ENCODE peak calls at places on chromosomes 6 and 20, in nine cellular contexts. K is LoVo; P is NCI-H1105; E is transverse colon; I is NB4; S is HCT116; L is amniotic epithelial cell; F is hepatocyte; W is activated CD4-positive, alpha-beta T cell treated with anti-CD3 and anti-CD28 coated beads for 36 hours. T is an unnamed sample.

GRCh38 chr6:71205336-71205956 is 83.2 kb upstream of the OGFRL1 start:
- DNase-seq in K (no peak), P (no peak), E (no peak), I (no peak), S (no peak), L (peak), F (no peak), W (no peak), T (no peak)

GRCh38 chr6:35037289-35038038 is 103.7 kb downstream of the TCP11 start:
- DNase-seq in K (no peak), P (no peak), E (no peak), I (no peak), S (no peak), L (no peak), F (no peak), W (no peak), T (no peak)

GRCh38 chr6:152110878-152111820 is 303.7 kb downstream of the ESR1 start:
- DNase-seq in K (no peak), P (no peak), E (no peak), I (no peak), S (no peak), L (peak), F (no peak), W (no peak), T (no peak)

GRCh38 chr6:43742285-43742684 is 27.7 kb upstream of the VEGFA start:
- DNase-seq in K (no peak), P (no peak), E (no peak), I (no peak), S (no peak), L (no peak), F (no peak), W (no peak), T (no peak)

GRCh38 chr6:131258816-131259476 is 123.7 kb downstream of the AKAP7 start:
- DNase-seq in K (peak), P (no peak), E (peak), I (no peak), S (peak), L (peak), F (peak), W (no peak), T (no peak)

GRCh38 chr20:50540620-50541605 is 30.7 kb downstream of the PTPN1 start:
- DNase-seq in K (peak), P (no peak), E (no peak), I (no peak), S (peak), L (peak), F (peak), W (no peak), T (peak)

GRCh38 chr6:107646176-107646575 is 156.3 kb downstream of the SOBP start:
- DNase-seq in K (peak), P (no peak), E (no peak), I (no peak), S (no peak), L (no peak), F (peak), W (no peak), T (no peak)

GRCh38 chr6:106975699-106976032 is 1.1 kb upstream of the CD24 start:
- DNase-seq in K (no peak), P (no peak), E (no peak), I (peak), S (no peak), L (peak), F (no peak), W (no peak), T (no peak)

GRCh38 chr20:16865406-16865805 is 117.2 kb downstream of the OTOR start:
- DNase-seq in K (no peak), P (peak), E (no peak), I (no peak), S (no peak), L (no peak), F (no peak), W (no peak), T (no peak)

GRCh38 chr20:8842525-8842924 is 226.4 kb upstream of the PLCB4 start:
- DNase-seq in K (no peak), P (no peak), E (no peak), I (no peak), S (no peak), L (no peak), F (no peak), W (no peak), T (no peak)

GRCh38 chr6:88891135-88891845 is 72.1 kb downstream of the RNGTT start:
- DNase-seq in K (no peak), P (no peak), E (no peak), I (no peak), S (no peak), L (no peak), F (no peak), W (no peak), T (no peak)

GRCh38 chr6:18242062-18242851 is 22.1 kb downstream of the DEK start:
- DNase-seq in K (peak), P (no peak), E (no peak), I (no peak), S (peak), L (peak), F (peak), W (no peak), T (peak)

GRCh38 chr6:72776456-72776855 is 154.6 kb downstream of the KCNQ5 start:
- DNase-seq in K (no peak), P (no peak), E (no peak), I (no peak), S (no peak), L (no peak), F (no peak), W (no peak), T (no peak)

GRCh38 chr20:62534526-62535221 is 58.9 kb upstream of the GATA5 start:
- DNase-seq in K (no peak), P (no peak), E (no peak), I (no peak), S (no peak), L (no peak), F (no peak), W (no peak), T (no peak)

GRCh38 chr6:37522836-37523235 is 23.1 kb upstream of the CCDC167 start:
- DNase-seq in K (no peak), P (no peak), E (no peak), I (no peak), S (no peak), L (no peak), F (no peak), W (no peak), T (no peak)

GRCh38 chr20:48720256-48721020 is 107.4 kb downstream of the PREX1 start:
- DNase-seq in K (no peak), P (no peak), E (no peak), I (no peak), S (no peak), L (no peak), F (no peak), W (no peak), T (no peak)

GRCh38 chr6:16136086-16136485 is 7.2 kb downstream of the MYLIP start:
- DNase-seq in K (no peak), P (no peak), E (no peak), I (no peak), S (no peak), L (no peak), F (no peak), W (peak), T (no peak)

GRCh38 chr6:100116409-100117194 is 122.6 kb upstream of the MCHR2 start:
- DNase-seq in K (peak), P (peak), E (peak), I (peak), S (peak), L (peak), F (peak), W (peak), T (peak)

GRCh38 chr6:15474196-15474595 is 188.6 kb downstream of the DTNBP1 start:
- DNase-seq in K (no peak), P (no peak), E (no peak), I (no peak), S (no peak), L (peak), F (no peak), W (no peak), T (no peak)

GRCh38 chr6:143772110-143772509 is 71.0 kb upstream of the LTV1 start:
- DNase-seq in K (no peak), P (no peak), E (no peak), I (no peak), S (no peak), L (peak), F (no peak), W (no peak), T (no peak)

GRCh38 chr6:144493035-144493910 is 208.1 kb downstream of the UTRN start:
- DNase-seq in K (no peak), P (no peak), E (no peak), I (no peak), S (no peak), L (peak), F (no peak), W (no peak), T (no peak)

GRCh38 chr6:75397806-75398465 is 95.7 kb downstream of the FILIP1 start:
- DNase-seq in K (no peak), P (no peak), E (no peak), I (no peak), S (no peak), L (no peak), F (no peak), W (no peak), T (no peak)

GRCh38 chr6:115241373-115241772 is 819.3 kb downstream of the FRK start:
- DNase-seq in K (no peak), P (no peak), E (no peak), I (no peak), S (no peak), L (no peak), F (no peak), W (no peak), T (no peak)

GRCh38 chr6:169905041-169905807 is 153.8 kb downstream of the ERMARD start:
- DNase-seq in K (no peak), P (no peak), E (no peak), I (no peak), S (no peak), L (no peak), F (peak), W (no peak), T (peak)

GRCh38 chr20:16563066-16563806 is 10.0 kb downstream of the KIF16B start:
- DNase-seq in K (no peak), P (no peak), E (no peak), I (no peak), S (no peak), L (no peak), F (no peak), W (no peak), T (no peak)

GRCh38 chr6:134774244-134774643 is 175.7 kb downstream of the ALDH8A1 start:
- DNase-seq in K (no peak), P (no peak), E (no peak), I (no peak), S (no peak), L (peak), F (no peak), W (no peak), T (no peak)

GRCh38 chr6:30062471-30063178 is 1.6 kb downstream of the POLR1H start:
- DNase-seq in K (no peak), P (no peak), E (no peak), I (no peak), S (no peak), L (no peak), F (no peak), W (no peak), T (no peak)

GRCh38 chr6:42727084-42727601 is 4.7 kb upstream of the PRPH2 start:
- DNase-seq in K (no peak), P (no peak), E (no peak), I (no peak), S (no peak), L (no peak), F (no peak), W (peak), T (no peak)

GRCh38 chr6:168280020-168280898 is 39.3 kb downstream of the DACT2 start:
- DNase-seq in K (no peak), P (no peak), E (no peak), I (no peak), S (no peak), L (no peak), F (no peak), W (no peak), T (no peak)

T was measured in A549.